ENCODE peak calls at places on chromosomes 16 and 17, in four cellular contexts. P is gastrocnemius medialis, U is psoas muscle, W is HL-60. T is an unnamed sample.

GRCh38 chr17:1906622-1907021 is 76.8 kb downstream of the RPA1 start:
- DNase-seq in P (no peak), U (no peak), W (no peak), T (no peak)

GRCh38 chr16:23515881-23516280 is 5.6 kb upstream of the GGA2 start:
- DNase-seq in P (no peak), U (no peak), W (no peak), T (no peak)

GRCh38 chr17:43814026-43814425 is 18.9 kb downstream of the MPP3 start:
- DNase-seq in P (no peak), U (no peak), W (no peak), T (no peak)

GRCh38 chr17:16442594-16443389 is 27.4 kb downstream of the TRPV2 start:
- DNase-seq in P (no peak), U (no peak), W (no peak), T (no peak)

GRCh38 chr16:89067677-89068076 is 26.0 kb upstream of the ACSF3 start:
- DNase-seq in P (no peak), U (no peak), W (no peak), T (no peak)

GRCh38 chr17:19334331-19334730 is 28.2 kb downstream of the B9D1 start:
- DNase-seq in P (no peak), U (peak), W (no peak), T (no peak)

GRCh38 chr17:55305321-55306087 is 40.7 kb downstream of the HLF start:
- DNase-seq in P (no peak), U (no peak), W (no peak), T (no peak)

GRCh38 chr17:1727876-1728630 is 3.5 kb downstream of the WDR81 start:
- DNase-seq in P (no peak), U (peak), W (no peak), T (no peak)

GRCh38 chr16:6374816-6375215 is 957.8 kb upstream of the RBFOX1 start:
- DNase-seq in P (no peak), U (no peak), W (no peak), T (no peak)

GRCh38 chr17:17781591-17782424 is 55.0 kb downstream of the SREBF1 start:
- DNase-seq in P (peak), U (peak), W (no peak), T (no peak)

GRCh38 chr16:11145173-11145820 is 110.7 kb downstream of the SOCS1 start:
- DNase-seq in P (peak), U (peak), W (no peak), T (no peak)

GRCh38 chr17:69478916-69479315 is 64.4 kb downstream of the MAP2K6 start:
- DNase-seq in P (no peak), U (no peak), W (no peak), T (no peak)

GRCh38 chr17:33531311-33531710 is 238.2 kb upstream of the ASIC2 start:
- DNase-seq in P (no peak), U (no peak), W (no peak), T (no peak)

GRCh38 chr17:60395508-60396065 is 3.7 kb upstream of the USP32 start:
- DNase-seq in P (no peak), U (no peak), W (no peak), T (no peak)

GRCh38 chr16:57614546-57615343 is 13.7 kb upstream of the ADGRG1 start:
- DNase-seq in P (no peak), U (no peak), W (no peak), T (no peak)

GRCh38 chr16:14399397-14400284 is 230.4 kb downstream of the PARN start:
- DNase-seq in P (peak), U (peak), W (peak), T (peak)

GRCh38 chr16:55508941-55509920 is at the start of gene LPCAT2:
- DNase-seq in P (peak), U (peak), W (peak), T (peak)

GRCh38 chr17:67390646-67391480 is 13.8 kb downstream of the PITPNC1 start:
- DNase-seq in P (peak), U (no peak), W (no peak), T (no peak)

GRCh38 chr17:32998893-32999240 is 7.2 kb downstream of the SPACA3 start:
- DNase-seq in P (no peak), U (no peak), W (no peak), T (no peak)

GRCh38 chr17:8859029-8859803 is 8.3 kb downstream of the PIK3R6 start:
- DNase-seq in P (no peak), U (no peak), W (no peak), T (peak)

GRCh38 chr16:19005561-19006445 is 22.1 kb downstream of the TMC7 start:
- DNase-seq in P (peak), U (peak), W (no peak), T (no peak)

GRCh38 chr17:63274156-63274555 is 171.9 kb downstream of the CYB561 start:
- DNase-seq in P (no peak), U (no peak), W (no peak), T (no peak)

GRCh38 chr16:28543072-28543471 is 4.3 kb upstream of the NUPR1 start:
- DNase-seq in P (peak), U (no peak), W (peak), T (no peak)

GRCh38 chr17:34081269-34081668 is 173.8 kb upstream of the CCL2 start:
- DNase-seq in P (no peak), U (no peak), W (no peak), T (no peak)

GRCh38 chr17:50267074-50267841 is 7.0 kb upstream of the TMEM92 start:
- DNase-seq in P (no peak), U (peak), W (no peak), T (no peak)

GRCh38 chr17:57195790-57196460 is 60.4 kb upstream of the MSI2 start:
- DNase-seq in P (no peak), U (no peak), W (no peak), T (no peak)

GRCh38 chr17:82820278-82821251 is 19.3 kb downstream of the ZNF750 start:
- DNase-seq in P (no peak), U (no peak), W (no peak), T (peak)

GRCh38 chr17:40445769-40446468 is 2.7 kb downstream of the IGFBP4 start:
- DNase-seq in P (no peak), U (no peak), W (no peak), T (no peak)

GRCh38 chr16:87608400-87608985 is 6.2 kb downstream of the JPH3 start:
- DNase-seq in P (no peak), U (peak), W (no peak), T (no peak)

GRCh38 chr16:63617990-63618763 is 1503.7 kb downstream of the CDH11 start:
- DNase-seq in P (no peak), U (peak), W (no peak), T (no peak)

GRCh38 chr17:62674841-62675240 is 47.4 kb downstream of the MRC2 start:
- DNase-seq in P (no peak), U (no peak), W (no peak), T (no peak)

GRCh38 chr17:28957277-28957991 is 6.1 kb upstream of the PHF12 start:
- DNase-seq in P (no peak), U (no peak), W (no peak), T (no peak)

GRCh38 chr17:74276051-74276476 is 2.0 kb downstream of the DNAI2 start:
- DNase-seq in P (no peak), U (no peak), W (no peak), T (no peak)

GRCh38 chr17:76480676-76481075 is 13.3 kb downstream of the AANAT start:
- DNase-seq in P (no peak), U (no peak), W (no peak), T (no peak)

DNA sequence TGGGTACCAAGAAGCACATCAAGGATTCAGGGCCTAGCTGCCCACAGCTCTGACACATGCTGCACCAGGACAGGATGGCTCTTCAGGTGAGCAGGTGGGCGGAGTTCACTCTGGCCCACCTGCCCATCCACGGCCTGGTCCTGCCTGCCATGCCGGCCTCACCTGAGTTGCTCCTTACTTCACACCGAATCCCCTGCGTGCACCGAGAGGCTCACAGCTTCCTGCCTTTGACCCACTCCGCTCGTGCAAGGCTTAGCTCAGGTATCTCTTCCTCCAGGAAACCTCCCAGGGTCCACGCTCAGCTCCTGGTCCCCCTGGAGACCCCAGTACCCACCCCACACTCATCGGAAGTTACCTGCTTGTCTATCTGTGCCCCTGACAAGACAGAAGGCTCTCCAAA is 21.6 kb upstream of the TNRC6C start:
- DNase-seq in P (no peak), U (no peak), W (no peak), T (no peak)
- TF ChIP-seq CTCF in P (no peak), U (no peak), W (no peak), T (no peak)

DNA sequence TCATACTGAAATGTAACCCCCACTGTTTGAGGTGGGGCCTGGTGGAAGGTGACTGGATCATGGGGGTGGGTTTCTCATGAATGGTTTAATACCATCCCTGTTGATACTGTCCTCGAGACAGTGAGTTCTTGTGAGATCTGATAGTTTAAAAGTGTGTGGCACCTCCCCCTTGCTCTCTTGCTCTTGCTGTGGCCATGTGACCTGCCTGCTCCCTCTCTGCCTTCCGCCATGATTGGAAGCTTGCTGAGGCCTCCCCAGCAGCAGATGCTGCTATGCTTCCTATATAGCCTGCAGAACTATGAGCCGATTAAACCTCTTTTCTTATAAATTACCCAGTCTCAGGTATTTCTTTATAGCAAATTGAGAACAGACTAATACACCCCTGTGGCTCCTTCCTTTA is 40.6 kb downstream of the STAT3 start:
- DNase-seq in P (no peak), U (no peak), W (no peak), T (no peak)
- H3K27ac ChIP-seq in P (peak), U (peak), W (no peak), T (peak)

DNA sequence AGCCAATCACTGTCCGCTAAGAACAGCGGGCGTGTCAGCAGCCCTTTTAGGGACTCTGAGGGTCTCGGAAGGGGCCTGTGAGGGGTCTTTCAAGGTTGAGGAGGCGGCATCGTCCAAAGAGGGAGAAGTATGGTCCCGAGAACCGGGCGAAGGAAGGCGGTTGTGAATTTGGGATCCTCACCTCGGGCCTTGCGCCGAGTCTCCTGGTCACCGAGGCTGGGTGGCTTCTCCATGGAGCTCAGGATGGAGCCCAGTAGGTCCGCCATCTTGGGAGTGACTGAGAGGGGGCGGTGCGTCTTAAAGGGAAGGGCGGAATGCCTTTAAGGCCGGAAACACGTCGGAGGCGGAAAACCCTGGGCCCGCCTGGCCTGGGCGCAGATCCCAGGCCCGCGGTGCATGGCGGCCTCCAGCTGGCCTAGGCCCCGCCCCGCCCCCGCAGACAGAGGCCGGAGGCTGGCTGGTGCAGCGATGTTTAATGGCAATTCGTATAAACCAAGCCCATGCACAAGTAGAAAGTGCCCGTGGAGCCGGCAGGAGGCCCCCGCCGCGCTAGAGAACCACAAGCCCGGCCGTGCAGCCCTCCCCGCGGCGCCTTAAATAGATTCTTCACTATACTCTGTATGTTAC is at the start of gene SPAG7:
- DNase-seq in P (peak), U (peak), W (peak), T (peak)
- TF ChIP-seq CTCF in P (no peak), U (no peak), W (no peak), T (no peak)

GRCh38 chr16:4214215-4214621 is 27.7 kb downstream of the SRL start:
- DNase-seq in P (peak), U (peak), W (no peak), T (no peak)

GRCh38 chr16:4212934-4213296 is 29.0 kb downstream of the SRL start:
- DNase-seq in P (peak), U (peak), W (no peak), T (no peak)

GRCh38 chr16:4213721-4214120 is 28.2 kb downstream of the SRL start:
- DNase-seq in P (peak), U (no peak), W (no peak), T (no peak)

GRCh38 chr16:4216631-4217030 is 25.2 kb downstream of the SRL start:
- DNase-seq in P (no peak), U (no peak), W (no peak), T (peak)

DNA sequence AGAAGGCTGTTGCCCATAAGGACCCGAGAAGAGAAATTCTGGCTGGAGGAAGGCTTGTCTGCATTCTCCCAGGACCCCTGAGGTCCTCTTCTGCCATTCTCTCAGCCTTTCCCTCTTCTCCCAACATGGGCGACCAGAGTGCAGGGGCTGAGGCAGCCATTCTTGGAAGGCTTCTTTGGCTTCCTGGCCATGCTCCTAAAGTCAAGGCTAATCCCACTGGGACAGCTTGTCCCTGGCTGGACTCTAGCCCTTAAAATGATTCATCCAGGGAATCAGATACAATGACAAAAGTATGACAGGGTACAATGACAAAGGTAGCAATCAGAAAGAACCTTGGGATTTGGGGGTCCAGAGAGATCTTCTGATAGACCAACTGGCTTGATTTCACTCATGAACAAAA is 26.8 kb downstream of the SRL start:
- DNase-seq in P (peak), U (peak), W (no peak), T (no peak)
- H3K27ac ChIP-seq in P (peak), U (peak), W (no peak), T (no peak)